ENCODE peak calls at places on chromosome 13, in nine cellular contexts. One of them, this sample, is unnamed.

GRCh38 chr13:78576266-78576665 is 27.1 kb downstream of the POU4F1 start:
- DNase-seq in neural progenitor cell: no peak
- DNase-seq in PC-3: no peak
- DNase-seq in adipocyte: no peak
- DNase-seq in breast epithelium: no peak
- DNase-seq in GM12878: no peak
- DNase-seq in CD8-positive, alpha-beta T cell: no peak
- DNase-seq in tibial artery: no peak
- DNase-seq in lung: no peak
- DNase-seq in this sample: no peak

GRCh38 chr13:93942016-93942415 is 537.5 kb downstream of the DCT start:
- DNase-seq in neural progenitor cell: no peak
- DNase-seq in PC-3: no peak
- DNase-seq in adipocyte: no peak
- DNase-seq in breast epithelium: no peak
- DNase-seq in GM12878: no peak
- DNase-seq in CD8-positive, alpha-beta T cell: no peak
- DNase-seq in tibial artery: no peak
- DNase-seq in lung: no peak
- DNase-seq in this sample: peak; percentile 27

GRCh38 chr13:41562083-41562482 is 104.7 kb downstream of the RGCC start:
- DNase-seq in neural progenitor cell: no peak
- DNase-seq in PC-3: no peak
- DNase-seq in adipocyte: peak; percentile 89
- DNase-seq in breast epithelium: peak; percentile 41
- DNase-seq in GM12878: no peak
- DNase-seq in CD8-positive, alpha-beta T cell: no peak
- DNase-seq in tibial artery: no peak
- DNase-seq in lung: no peak
- DNase-seq in this sample: peak; percentile 96

GRCh38 chr13:99548448-99548847 is 47.2 kb downstream of the TM9SF2 start:
- DNase-seq in neural progenitor cell: no peak
- DNase-seq in PC-3: no peak
- DNase-seq in adipocyte: no peak
- DNase-seq in breast epithelium: no peak
- DNase-seq in GM12878: peak; percentile 60
- DNase-seq in CD8-positive, alpha-beta T cell: no peak
- DNase-seq in tibial artery: no peak
- DNase-seq in lung: no peak
- DNase-seq in this sample: no peak

GRCh38 chr13:23467048-23467931 is 33.8 kb upstream of the SACS start:
- DNase-seq in neural progenitor cell: peak; percentile 21
- DNase-seq in PC-3: no peak
- DNase-seq in adipocyte: peak; percentile 41
- DNase-seq in breast epithelium: no peak
- DNase-seq in GM12878: no peak
- DNase-seq in CD8-positive, alpha-beta T cell: no peak
- DNase-seq in tibial artery: no peak
- DNase-seq in lung: no peak
- DNase-seq in this sample: peak; percentile 55

GRCh38 chr13:106587787-106588186 is 19.9 kb upstream of the ARGLU1 start:
- DNase-seq in neural progenitor cell: no peak
- DNase-seq in PC-3: peak; percentile 31
- DNase-seq in adipocyte: no peak
- DNase-seq in breast epithelium: no peak
- DNase-seq in GM12878: no peak
- DNase-seq in CD8-positive, alpha-beta T cell: no peak
- DNase-seq in tibial artery: no peak
- DNase-seq in lung: no peak
- DNase-seq in this sample: no peak

GRCh38 chr13:84684804-84685203 is 802.5 kb upstream of the SLITRK1 start:
- DNase-seq in neural progenitor cell: no peak
- DNase-seq in PC-3: peak; percentile 36
- DNase-seq in adipocyte: no peak
- DNase-seq in breast epithelium: no peak
- DNase-seq in GM12878: no peak
- DNase-seq in CD8-positive, alpha-beta T cell: no peak
- DNase-seq in tibial artery: no peak
- DNase-seq in lung: no peak
- DNase-seq in this sample: no peak

GRCh38 chr13:112974676-112975075 is 5.7 kb downstream of the MCF2L start:
- DNase-seq in neural progenitor cell: no peak
- DNase-seq in PC-3: no peak
- DNase-seq in adipocyte: no peak
- DNase-seq in breast epithelium: no peak
- DNase-seq in GM12878: no peak
- DNase-seq in CD8-positive, alpha-beta T cell: no peak
- DNase-seq in tibial artery: no peak
- DNase-seq in lung: no peak
- DNase-seq in this sample: peak; percentile 21

GRCh38 chr13:25420161-25420560 is 48.4 kb downstream of the ATP8A2 start:
- DNase-seq in neural progenitor cell: no peak
- DNase-seq in PC-3: no peak
- DNase-seq in adipocyte: no peak
- DNase-seq in breast epithelium: no peak
- DNase-seq in GM12878: no peak
- DNase-seq in CD8-positive, alpha-beta T cell: no peak
- DNase-seq in tibial artery: no peak
- DNase-seq in lung: no peak
- DNase-seq in this sample: no peak

GRCh38 chr13:75359266-75359665 is 122.7 kb downstream of the TBC1D4 start:
- DNase-seq in neural progenitor cell: peak; percentile 14
- DNase-seq in PC-3: peak; percentile 89
- DNase-seq in adipocyte: peak; percentile 81
- DNase-seq in breast epithelium: no peak
- DNase-seq in GM12878: no peak
- DNase-seq in CD8-positive, alpha-beta T cell: no peak
- DNase-seq in tibial artery: no peak
- DNase-seq in lung: no peak
- DNase-seq in this sample: peak; percentile 97

GRCh38 chr13:99028890-99029289 is 51.0 kb upstream of the DOCK9 start:
- DNase-seq in neural progenitor cell: peak; percentile 16
- DNase-seq in PC-3: no peak
- DNase-seq in adipocyte: no peak
- DNase-seq in breast epithelium: no peak
- DNase-seq in GM12878: no peak
- DNase-seq in CD8-positive, alpha-beta T cell: no peak
- DNase-seq in tibial artery: no peak
- DNase-seq in lung: peak; percentile 27
- DNase-seq in this sample: no peak

GRCh38 chr13:111095031-111095840 is 19.9 kb upstream of the ARHGEF7 start:
- DNase-seq in neural progenitor cell: no peak
- DNase-seq in PC-3: no peak
- DNase-seq in adipocyte: no peak
- DNase-seq in breast epithelium: no peak
- DNase-seq in GM12878: no peak
- DNase-seq in CD8-positive, alpha-beta T cell: no peak
- DNase-seq in tibial artery: no peak
- DNase-seq in lung: no peak
- DNase-seq in this sample: no peak

GRCh38 chr13:110565296-110565695 is 3.8 kb upstream of the RAB20 start:
- DNase-seq in neural progenitor cell: no peak
- DNase-seq in PC-3: peak; percentile 64
- DNase-seq in adipocyte: no peak
- DNase-seq in breast epithelium: no peak
- DNase-seq in GM12878: no peak
- DNase-seq in CD8-positive, alpha-beta T cell: no peak
- DNase-seq in tibial artery: no peak
- DNase-seq in lung: no peak
- DNase-seq in this sample: no peak

GRCh38 chr13:57820924-57821323 is 189.4 kb downstream of the PCDH17 start:
- DNase-seq in neural progenitor cell: no peak
- DNase-seq in PC-3: no peak
- DNase-seq in adipocyte: no peak
- DNase-seq in breast epithelium: no peak
- DNase-seq in GM12878: no peak
- DNase-seq in CD8-positive, alpha-beta T cell: no peak
- DNase-seq in tibial artery: no peak
- DNase-seq in lung: no peak
- DNase-seq in this sample: no peak

GRCh38 chr13:41639955-41640780 is 182.8 kb downstream of the RGCC start:
- DNase-seq in neural progenitor cell: no peak
- DNase-seq in PC-3: no peak
- DNase-seq in adipocyte: no peak
- DNase-seq in breast epithelium: no peak
- DNase-seq in GM12878: no peak
- DNase-seq in CD8-positive, alpha-beta T cell: no peak
- DNase-seq in tibial artery: no peak
- DNase-seq in lung: no peak
- DNase-seq in this sample: peak; percentile 13

GRCh38 chr13:101231751-101232428 is 184.4 kb downstream of the NALCN start:
- DNase-seq in neural progenitor cell: no peak
- DNase-seq in PC-3: no peak
- DNase-seq in adipocyte: peak; percentile 37
- DNase-seq in breast epithelium: no peak
- DNase-seq in GM12878: no peak
- DNase-seq in CD8-positive, alpha-beta T cell: no peak
- DNase-seq in tibial artery: no peak
- DNase-seq in lung: no peak
- DNase-seq in this sample: peak; percentile 71

GRCh38 chr13:59915252-59915651 is 248.5 kb downstream of the DIAPH3 start:
- DNase-seq in neural progenitor cell: no peak
- DNase-seq in PC-3: no peak
- DNase-seq in adipocyte: no peak
- DNase-seq in breast epithelium: no peak
- DNase-seq in GM12878: no peak
- DNase-seq in CD8-positive, alpha-beta T cell: no peak
- DNase-seq in tibial artery: no peak
- DNase-seq in lung: no peak
- DNase-seq in this sample: no peak
- H3K4me3 ChIP-seq in neural progenitor cell: no peak overlapping the region
- H3K4me3 ChIP-seq in PC-3: no peak overlapping the region
- H3K4me3 ChIP-seq in adipocyte: no peak overlapping the region
- H3K4me3 ChIP-seq in breast epithelium: no peak overlapping the region
- H3K4me3 ChIP-seq in GM12878: no peak overlapping the region
- H3K4me3 ChIP-seq in CD8-positive, alpha-beta T cell: no peak overlapping the region
- H3K4me3 ChIP-seq in tibial artery: no peak overlapping the region
- H3K4me3 ChIP-seq in lung: no peak overlapping the region
- H3K4me3 ChIP-seq in this sample: no peak overlapping the region

DNA sequence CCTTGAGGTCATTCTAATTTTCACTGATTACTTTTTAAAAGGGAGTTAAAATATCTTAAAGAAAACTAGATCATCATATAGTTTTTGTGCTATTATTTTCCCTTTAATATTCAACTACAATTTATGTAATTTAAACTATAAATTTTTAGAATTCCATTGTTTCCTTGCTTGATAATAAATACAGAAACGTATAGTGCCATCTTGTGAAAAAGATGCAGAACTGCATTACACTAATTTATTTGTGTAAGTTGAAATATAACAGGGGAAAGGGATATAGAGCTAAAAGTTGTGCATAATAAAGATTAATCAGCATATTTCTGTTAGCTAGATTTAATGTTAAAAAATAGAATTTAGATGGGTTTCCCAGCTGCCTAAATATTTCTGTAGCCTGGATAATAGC is 61.5 kb upstream of the TDRD3 start:
- DNase-seq in neural progenitor cell: peak; percentile 10
- DNase-seq in PC-3: peak; percentile 16
- DNase-seq in adipocyte: peak; percentile 75
- DNase-seq in breast epithelium: no peak
- DNase-seq in GM12878: no peak
- DNase-seq in CD8-positive, alpha-beta T cell: no peak
- DNase-seq in tibial artery: no peak
- DNase-seq in lung: no peak
- DNase-seq in this sample: peak; percentile 55
- H3K9me3 ChIP-seq in neural progenitor cell: no peaks in the 10 kb centered on the region
- H3K9me3 ChIP-seq in PC-3: no peaks in the 10 kb centered on the region
- H3K9me3 ChIP-seq in adipocyte: peaks cover 11% of the 10 kb centered on the region
- H3K9me3 ChIP-seq in breast epithelium: no peaks in the 10 kb centered on the region
- H3K9me3 ChIP-seq in GM12878: no peaks in the 10 kb centered on the region
- H3K9me3 ChIP-seq in CD8-positive, alpha-beta T cell: no peaks in the 10 kb centered on the region
- H3K9me3 ChIP-seq in tibial artery: no peaks in the 10 kb centered on the region
- H3K9me3 ChIP-seq in lung: no peaks in the 10 kb centered on the region
- H3K9me3 ChIP-seq in this sample: no peaks in the 10 kb centered on the region

GRCh38 chr13:58876473-58876872 is 1244.9 kb downstream of the PCDH17 start:
- DNase-seq in neural progenitor cell: no peak
- DNase-seq in PC-3: no peak
- DNase-seq in adipocyte: no peak
- DNase-seq in breast epithelium: no peak
- DNase-seq in GM12878: no peak
- DNase-seq in CD8-positive, alpha-beta T cell: no peak
- DNase-seq in tibial artery: no peak
- DNase-seq in lung: no peak
- DNase-seq in this sample: no peak
- H3K4me3 ChIP-seq in neural progenitor cell: no peak overlapping the region
- H3K4me3 ChIP-seq in PC-3: no peak overlapping the region
- H3K4me3 ChIP-seq in adipocyte: no peak overlapping the region
- H3K4me3 ChIP-seq in breast epithelium: no peak overlapping the region
- H3K4me3 ChIP-seq in GM12878: no peak overlapping the region
- H3K4me3 ChIP-seq in CD8-positive, alpha-beta T cell: no peak overlapping the region
- H3K4me3 ChIP-seq in tibial artery: no peak overlapping the region
- H3K4me3 ChIP-seq in lung: no peak overlapping the region
- H3K4me3 ChIP-seq in this sample: no peak overlapping the region

GRCh38 chr13:51130348-51130747 is 19.3 kb upstream of the C13orf42 start:
- DNase-seq in neural progenitor cell: no peak
- DNase-seq in PC-3: no peak
- DNase-seq in adipocyte: no peak
- DNase-seq in breast epithelium: no peak
- DNase-seq in GM12878: no peak
- DNase-seq in CD8-positive, alpha-beta T cell: no peak
- DNase-seq in tibial artery: no peak
- DNase-seq in lung: no peak
- DNase-seq in this sample: no peak

GRCh38 chr13:51136276-51136980 is 25.4 kb upstream of the C13orf42 start:
- DNase-seq in neural progenitor cell: no peak
- DNase-seq in PC-3: no peak
- DNase-seq in adipocyte: no peak
- DNase-seq in breast epithelium: no peak
- DNase-seq in GM12878: no peak
- DNase-seq in CD8-positive, alpha-beta T cell: no peak
- DNase-seq in tibial artery: no peak
- DNase-seq in lung: no peak
- DNase-seq in this sample: no peak

GRCh38 chr13:51137250-51137649 is 26.2 kb upstream of the C13orf42 start:
- DNase-seq in neural progenitor cell: no peak
- DNase-seq in PC-3: no peak
- DNase-seq in adipocyte: no peak
- DNase-seq in breast epithelium: no peak
- DNase-seq in GM12878: no peak
- DNase-seq in CD8-positive, alpha-beta T cell: no peak
- DNase-seq in tibial artery: no peak
- DNase-seq in lung: no peak
- DNase-seq in this sample: no peak

DNA sequence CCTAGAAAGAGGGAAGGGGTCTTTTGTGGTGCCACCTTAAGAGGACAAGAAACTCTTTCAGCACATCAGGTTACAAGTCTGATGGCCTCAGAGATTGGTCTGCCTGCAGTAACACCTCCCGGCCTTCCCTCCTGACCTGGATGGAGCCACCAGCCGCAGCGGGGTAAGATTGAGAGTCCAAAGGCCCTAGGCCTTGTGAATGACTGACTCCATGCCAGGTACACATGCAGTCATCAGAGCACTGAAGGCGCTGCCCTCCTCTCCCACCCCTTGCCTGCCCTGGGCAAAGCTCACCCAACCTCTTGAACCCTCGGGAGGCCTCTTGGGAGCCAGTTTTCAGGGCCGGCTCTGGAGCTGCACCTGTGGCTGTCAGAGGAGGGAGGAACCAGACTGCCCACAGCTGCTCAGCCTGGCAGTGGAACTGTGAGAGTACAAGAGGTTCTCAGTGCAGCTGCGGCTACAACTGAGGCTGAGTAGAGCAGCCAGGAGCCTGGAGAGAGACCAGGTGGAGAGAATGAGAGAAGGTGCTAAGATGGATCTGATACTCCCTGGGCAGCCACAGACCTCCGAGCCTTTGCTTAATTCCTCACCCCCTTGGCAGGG is 23.8 kb upstream of the C13orf42 start:
- DNase-seq in neural progenitor cell: no peak
- DNase-seq in PC-3: no peak
- DNase-seq in adipocyte: no peak
- DNase-seq in breast epithelium: no peak
- DNase-seq in GM12878: no peak
- DNase-seq in CD8-positive, alpha-beta T cell: no peak
- DNase-seq in tibial artery: no peak
- DNase-seq in lung: no peak
- DNase-seq in this sample: no peak
- H3K9me3 ChIP-seq in neural progenitor cell: peaks cover 19% of the 10 kb centered on the region
- H3K9me3 ChIP-seq in PC-3: no peaks in the 10 kb centered on the region
- H3K9me3 ChIP-seq in adipocyte: peaks cover 5% of the 10 kb centered on the region
- H3K9me3 ChIP-seq in breast epithelium: no peaks in the 10 kb centered on the region
- H3K9me3 ChIP-seq in GM12878: no peaks in the 10 kb centered on the region
- H3K9me3 ChIP-seq in CD8-positive, alpha-beta T cell: no peaks in the 10 kb centered on the region
- H3K9me3 ChIP-seq in tibial artery: no peaks in the 10 kb centered on the region
- H3K9me3 ChIP-seq in lung: no peaks in the 10 kb centered on the region
- H3K9me3 ChIP-seq in this sample: no peaks in the 10 kb centered on the region

This sample was measured in GM23248.